ENCODE peak calls at places on chromosomes 1 and 21, in six cellular contexts. One of them, this sample, is unnamed.

GRCh38 chr1:1137256-1138045 is 21.6 kb upstream of the C1orf159 start:
- DNase-seq in HT1080: no peak
- DNase-seq in ACHN: no peak
- DNase-seq in central memory CD4-positive, alpha-beta T cell: peak
- DNase-seq in T-helper 2 cell: peak
- DNase-seq in activated B cell treated with CpG ODN at 0.5 μM for 24 hours: peak
- DNase-seq in this sample: no peak

GRCh38 chr1:2528966-2529750 is 905 bp downstream of the HES5 start:
- DNase-seq in HT1080: no peak
- DNase-seq in ACHN: no peak
- DNase-seq in central memory CD4-positive, alpha-beta T cell: peak
- DNase-seq in T-helper 2 cell: no peak
- DNase-seq in activated B cell treated with CpG ODN at 0.5 μM for 24 hours: peak
- DNase-seq in this sample: no peak

GRCh38 chr21:39109596-39110210 is 73.5 kb downstream of the PSMG1 start:
- DNase-seq in HT1080: no peak
- DNase-seq in ACHN: no peak
- DNase-seq in central memory CD4-positive, alpha-beta T cell: no peak
- DNase-seq in T-helper 2 cell: no peak
- DNase-seq in activated B cell treated with CpG ODN at 0.5 μM for 24 hours: no peak
- DNase-seq in this sample: no peak

GRCh38 chr1:87885263-87885662 is 556.6 kb downstream of the LMO4 start:
- DNase-seq in HT1080: no peak
- DNase-seq in ACHN: no peak
- DNase-seq in central memory CD4-positive, alpha-beta T cell: no peak
- DNase-seq in T-helper 2 cell: no peak
- DNase-seq in activated B cell treated with CpG ODN at 0.5 μM for 24 hours: no peak
- DNase-seq in this sample: no peak

GRCh38 chr1:42689912-42690311 is 7.7 kb downstream of the YBX1 start:
- DNase-seq in HT1080: no peak
- DNase-seq in ACHN: no peak
- DNase-seq in central memory CD4-positive, alpha-beta T cell: no peak
- DNase-seq in T-helper 2 cell: no peak
- DNase-seq in activated B cell treated with CpG ODN at 0.5 μM for 24 hours: no peak
- DNase-seq in this sample: no peak

GRCh38 chr21:17406202-17406601 is 106.6 kb upstream of the CXADR start:
- DNase-seq in HT1080: no peak
- DNase-seq in ACHN: no peak
- DNase-seq in central memory CD4-positive, alpha-beta T cell: no peak
- DNase-seq in T-helper 2 cell: no peak
- DNase-seq in activated B cell treated with CpG ODN at 0.5 μM for 24 hours: no peak
- DNase-seq in this sample: no peak

GRCh38 chr1:92482665-92483441 is 3.9 kb downstream of the GFI1 start:
- DNase-seq in HT1080: no peak
- DNase-seq in ACHN: no peak
- DNase-seq in central memory CD4-positive, alpha-beta T cell: peak
- DNase-seq in T-helper 2 cell: no peak
- DNase-seq in activated B cell treated with CpG ODN at 0.5 μM for 24 hours: peak
- DNase-seq in this sample: peak

GRCh38 chr1:235100124-235100801 is 28.4 kb downstream of the TOMM20 start:
- DNase-seq in HT1080: no peak
- DNase-seq in ACHN: no peak
- DNase-seq in central memory CD4-positive, alpha-beta T cell: no peak
- DNase-seq in T-helper 2 cell: no peak
- DNase-seq in activated B cell treated with CpG ODN at 0.5 μM for 24 hours: peak
- DNase-seq in this sample: no peak

GRCh38 chr21:45430521-45431501 is 25.8 kb downstream of the COL18A1 start:
- DNase-seq in HT1080: no peak
- DNase-seq in ACHN: no peak
- DNase-seq in central memory CD4-positive, alpha-beta T cell: no peak
- DNase-seq in T-helper 2 cell: no peak
- DNase-seq in activated B cell treated with CpG ODN at 0.5 μM for 24 hours: no peak
- DNase-seq in this sample: no peak

GRCh38 chr1:23585321-23586022 is 26.2 kb upstream of the ID3 start:
- DNase-seq in HT1080: peak
- DNase-seq in ACHN: peak
- DNase-seq in central memory CD4-positive, alpha-beta T cell: no peak
- DNase-seq in T-helper 2 cell: no peak
- DNase-seq in activated B cell treated with CpG ODN at 0.5 μM for 24 hours: no peak
- DNase-seq in this sample: no peak

GRCh38 chr1:211897011-211897410 is 66.4 kb upstream of the LPGAT1 start:
- DNase-seq in HT1080: peak
- DNase-seq in ACHN: no peak
- DNase-seq in central memory CD4-positive, alpha-beta T cell: no peak
- DNase-seq in T-helper 2 cell: no peak
- DNase-seq in activated B cell treated with CpG ODN at 0.5 μM for 24 hours: no peak
- DNase-seq in this sample: no peak

GRCh38 chr1:151346082-151346768 is 827 bp downstream of the RFX5 start:
- DNase-seq in HT1080: no peak
- DNase-seq in ACHN: no peak
- DNase-seq in central memory CD4-positive, alpha-beta T cell: no peak
- DNase-seq in T-helper 2 cell: no peak
- DNase-seq in activated B cell treated with CpG ODN at 0.5 μM for 24 hours: no peak
- DNase-seq in this sample: no peak

GRCh38 chr1:22288593-22289241 is 145.8 kb upstream of the WNT4 start:
- DNase-seq in HT1080: no peak
- DNase-seq in ACHN: no peak
- DNase-seq in central memory CD4-positive, alpha-beta T cell: no peak
- DNase-seq in T-helper 2 cell: no peak
- DNase-seq in activated B cell treated with CpG ODN at 0.5 μM for 24 hours: no peak
- DNase-seq in this sample: no peak